ENCODE peak calls at places on chromosome 17, in nine cellular contexts. R is heart right ventricle, D is ascending aorta, L is cardiac muscle cell, H is prostate gland, C is mammary epithelial cell, B is left lung, G is GM23338, J is uterus. E is an unnamed sample.

GRCh38 chr17:819251-819650 is 37.1 kb downstream of the MRM3 start:
- DNase-seq in R (no peak), D (no peak), L (no peak), H (no peak), C (no peak), B (no peak), G (no peak), J (no peak), E (no peak)

GRCh38 chr17:32555611-32556310 is 69.0 kb downstream of the CDK5R1 start:
- DNase-seq in R (no peak), D (no peak), L (no peak), H (no peak), C (no peak), B (no peak), G (no peak), J (no peak), E (no peak)

GRCh38 chr17:35849469-35850348 is 19.0 kb downstream of the HEATR9 start:
- DNase-seq in R (no peak), D (no peak), L (peak), H (peak), C (peak), B (no peak), G (peak), J (no peak), E (no peak)

GRCh38 chr17:76867578-76868175 is 527 bp upstream of the MGAT5B start:
- DNase-seq in R (no peak), D (no peak), L (peak), H (no peak), C (peak), B (no peak), G (peak), J (no peak), E (no peak)

GRCh38 chr17:45942284-45942683 is 47.9 kb downstream of the MAPT start:
- DNase-seq in R (peak), D (peak), L (peak), H (peak), C (no peak), B (no peak), G (peak), J (peak), E (peak)

GRCh38 chr17:43880420-43880991 is 26.8 kb downstream of the MPP2 start:
- DNase-seq in R (no peak), D (no peak), L (peak), H (no peak), C (peak), B (peak), G (peak), J (no peak), E (peak)

GRCh38 chr17:74274060-74274702 is at the start of gene DNAI2:
- DNase-seq in R (peak), D (no peak), L (peak), H (no peak), C (no peak), B (peak), G (peak), J (no peak), E (no peak)

GRCh38 chr17:28258347-28258887 is 60.6 kb upstream of the TMEM97 start:
- DNase-seq in R (no peak), D (no peak), L (no peak), H (no peak), C (no peak), B (no peak), G (no peak), J (no peak), E (no peak)

GRCh38 chr17:49717371-49717841 is 9.6 kb upstream of the SLC35B1 start:
- DNase-seq in R (peak), D (no peak), L (no peak), H (no peak), C (no peak), B (no peak), G (no peak), J (no peak), E (no peak)

GRCh38 chr17:1484586-1485310 is 7.7 kb downstream of the MYO1C start:
- DNase-seq in R (peak), D (no peak), L (peak), H (no peak), C (peak), B (peak), G (peak), J (peak), E (peak)

GRCh38 chr17:78374631-78375274 is 3.7 kb upstream of the PGS1 start:
- DNase-seq in R (peak), D (no peak), L (peak), H (no peak), C (no peak), B (peak), G (peak), J (no peak), E (no peak)

GRCh38 chr17:32444301-32445074 is at the start of gene PSMD11:
- DNase-seq in R (peak), D (peak), L (peak), H (peak), C (peak), B (peak), G (peak), J (peak), E (peak)

GRCh38 chr17:73308017-73308823 is 3.6 kb downstream of the CDC42EP4 start:
- DNase-seq in R (peak), D (no peak), L (peak), H (peak), C (peak), B (peak), G (no peak), J (peak), E (peak)

GRCh38 chr17:42843358-42843934 is 934 bp upstream of the AOC2 start:
- DNase-seq in R (no peak), D (no peak), L (peak), H (peak), C (peak), B (no peak), G (peak), J (no peak), E (no peak)

GRCh38 chr17:67082110-67082509 is 37.8 kb downstream of the CACNG1 start:
- DNase-seq in R (no peak), D (no peak), L (no peak), H (no peak), C (no peak), B (no peak), G (no peak), J (no peak), E (no peak)

GRCh38 chr17:7119314-7119713 is 4.7 kb upstream of the ASGR2 start:
- DNase-seq in R (no peak), D (no peak), L (no peak), H (no peak), C (no peak), B (peak), G (peak), J (no peak), E (no peak)

GRCh38 chr17:61770752-61771533 is 92.4 kb downstream of the BRIP1 start:
- DNase-seq in R (no peak), D (no peak), L (peak), H (no peak), C (peak), B (no peak), G (no peak), J (no peak), E (no peak)

GRCh38 chr17:44210342-44211192 is 8.9 kb downstream of the UBTF start:
- DNase-seq in R (peak), D (peak), L (peak), H (peak), C (peak), B (peak), G (peak), J (peak), E (peak)

GRCh38 chr17:9225305-9226101 is 204.2 kb downstream of the NTN1 start:
- DNase-seq in R (no peak), D (no peak), L (peak), H (no peak), C (no peak), B (no peak), G (peak), J (no peak), E (no peak)

GRCh38 chr17:64016974-64017373 is 3.5 kb downstream of the ICAM2 start:
- DNase-seq in R (no peak), D (no peak), L (no peak), H (no peak), C (no peak), B (no peak), G (no peak), J (no peak), E (no peak)

GRCh38 chr17:76546556-76547182 is 6.8 kb downstream of the PRCD start:
- DNase-seq in R (no peak), D (no peak), L (peak), H (no peak), C (peak), B (no peak), G (peak), J (no peak), E (no peak)

GRCh38 chr17:72393553-72393952 is 272.7 kb downstream of the SOX9 start:
- DNase-seq in R (no peak), D (no peak), L (peak), H (no peak), C (peak), B (no peak), G (no peak), J (no peak), E (no peak)

GRCh38 chr17:79741751-79742588 is 11.2 kb downstream of the ENPP7 start:
- DNase-seq in R (peak), D (no peak), L (peak), H (peak), C (no peak), B (peak), G (peak), J (peak), E (no peak)

GRCh38 chr17:80564545-80564944 is 19.9 kb downstream of the RPTOR start:
- DNase-seq in R (no peak), D (no peak), L (no peak), H (no peak), C (no peak), B (no peak), G (no peak), J (no peak), E (no peak)

GRCh38 chr17:69561462-69561861 is 147.0 kb downstream of the MAP2K6 start:
- DNase-seq in R (no peak), D (no peak), L (no peak), H (no peak), C (no peak), B (no peak), G (no peak), J (no peak), E (no peak)

GRCh38 chr17:4040784-4041183 is 76.5 kb upstream of the ATP2A3 start:
- DNase-seq in R (no peak), D (no peak), L (no peak), H (no peak), C (no peak), B (no peak), G (no peak), J (no peak), E (no peak)

GRCh38 chr17:22492331-22492730 is 800.0 kb downstream of the KCNJ18 start:
- DNase-seq in R (no peak), D (no peak), L (no peak), H (no peak), C (no peak), B (no peak), G (no peak), J (no peak), E (peak)

GRCh38 chr17:14308636-14308964 is 7.7 kb downstream of the HS3ST3B1 start:
- DNase-seq in R (no peak), D (no peak), L (peak), H (no peak), C (no peak), B (no peak), G (no peak), J (no peak), E (no peak)

GRCh38 chr17:14305785-14306496 is 5.1 kb downstream of the HS3ST3B1 start:
- DNase-seq in R (no peak), D (no peak), L (no peak), H (no peak), C (no peak), B (no peak), G (no peak), J (no peak), E (no peak)

GRCh38 chr17:14307560-14308024 is 6.7 kb downstream of the HS3ST3B1 start:
- DNase-seq in R (no peak), D (no peak), L (peak), H (no peak), C (peak), B (no peak), G (no peak), J (no peak), E (no peak)

GRCh38 chr17:14304876-14305636 is 4.2 kb downstream of the HS3ST3B1 start:
- DNase-seq in R (no peak), D (no peak), L (no peak), H (no peak), C (no peak), B (no peak), G (peak), J (no peak), E (no peak)

DNA sequence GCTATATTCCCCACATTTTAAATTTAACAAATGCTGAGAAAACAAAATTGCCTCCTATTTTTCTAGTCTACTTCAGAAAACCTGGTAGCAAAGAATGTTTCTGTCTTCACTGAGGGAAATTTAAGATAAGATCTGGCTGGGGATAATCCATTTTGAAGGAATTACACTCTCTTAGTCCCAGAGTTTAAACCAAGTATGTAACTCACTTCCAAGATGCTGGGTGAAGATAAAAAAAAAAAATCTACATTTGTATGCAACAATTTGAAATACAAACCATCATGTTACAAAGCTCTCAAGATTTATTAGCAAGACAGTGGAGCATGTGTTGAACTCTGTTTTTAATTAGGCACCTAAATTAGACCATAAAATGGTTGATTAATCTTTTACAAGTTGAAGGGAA is 5.7 kb downstream of the HS3ST3B1 start:
- DNase-seq in R (no peak), D (no peak), L (no peak), H (no peak), C (no peak), B (no peak), G (no peak), J (no peak), E (no peak)
- H3K27ac ChIP-seq in R (no peak), D (no peak), L (no peak), H (no peak), C (no peak), B (no peak), G (no peak), J (no peak), E (no peak)

GRCh38 chr17:33864758-33865229 is 390.3 kb upstream of the CCL2 start:
- DNase-seq in R (no peak), D (no peak), L (no peak), H (no peak), C (no peak), B (no peak), G (no peak), J (no peak), E (no peak)
- H3K27ac ChIP-seq in R (no peak), D (no peak), L (no peak), H (no peak), C (no peak), B (no peak), G (no peak), J (no peak), E (no peak)

DNA sequence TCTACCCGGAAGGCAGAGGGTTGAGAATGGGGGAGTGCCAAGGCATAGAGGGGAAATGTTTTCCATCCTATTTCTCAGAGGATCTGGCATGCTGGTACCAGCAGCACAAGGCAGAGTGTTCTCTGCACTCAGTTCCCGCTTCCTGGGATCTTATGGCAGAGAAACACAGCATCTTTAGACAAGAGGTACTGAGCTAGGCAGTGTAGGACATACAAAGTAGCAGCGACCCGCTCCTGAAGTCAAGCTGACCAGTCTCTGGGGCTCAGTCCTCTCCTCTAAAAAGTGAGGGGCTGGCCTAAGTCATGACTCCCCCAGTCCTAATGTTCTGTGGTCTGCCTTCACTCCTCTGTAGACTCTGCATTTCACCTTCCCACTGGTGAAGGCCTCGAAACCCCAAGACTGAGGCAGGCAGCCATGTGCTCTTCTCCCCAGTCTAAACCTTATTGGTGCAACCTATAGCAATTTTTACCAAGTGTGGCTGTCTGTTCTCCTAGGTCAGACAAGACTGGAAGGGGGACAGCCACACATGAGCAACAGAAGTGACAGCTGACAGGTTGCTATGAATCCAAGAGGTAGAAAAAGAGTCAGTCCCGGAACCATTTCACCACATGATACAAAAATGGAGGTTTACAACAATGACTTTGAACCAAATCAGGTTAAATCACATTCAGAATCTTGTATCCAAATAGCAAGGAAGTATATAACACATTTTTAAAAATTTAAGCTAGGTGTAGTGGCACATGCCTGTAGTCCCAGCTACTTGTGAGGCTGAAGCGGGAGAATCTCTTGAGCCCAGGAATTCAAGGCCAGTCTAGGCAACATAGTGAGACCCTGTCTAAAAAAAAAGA is 11.4 kb upstream of the TSPOAP1 start:
- DNase-seq in R (no peak), D (no peak), L (no peak), H (no peak), C (no peak), B (no peak), G (no peak), J (no peak), E (no peak)
- H3K27ac ChIP-seq in R (no peak), D (peak), L (peak), H (no peak), C (no peak), B (peak), G (peak), J (no peak), E (no peak)

DNA sequence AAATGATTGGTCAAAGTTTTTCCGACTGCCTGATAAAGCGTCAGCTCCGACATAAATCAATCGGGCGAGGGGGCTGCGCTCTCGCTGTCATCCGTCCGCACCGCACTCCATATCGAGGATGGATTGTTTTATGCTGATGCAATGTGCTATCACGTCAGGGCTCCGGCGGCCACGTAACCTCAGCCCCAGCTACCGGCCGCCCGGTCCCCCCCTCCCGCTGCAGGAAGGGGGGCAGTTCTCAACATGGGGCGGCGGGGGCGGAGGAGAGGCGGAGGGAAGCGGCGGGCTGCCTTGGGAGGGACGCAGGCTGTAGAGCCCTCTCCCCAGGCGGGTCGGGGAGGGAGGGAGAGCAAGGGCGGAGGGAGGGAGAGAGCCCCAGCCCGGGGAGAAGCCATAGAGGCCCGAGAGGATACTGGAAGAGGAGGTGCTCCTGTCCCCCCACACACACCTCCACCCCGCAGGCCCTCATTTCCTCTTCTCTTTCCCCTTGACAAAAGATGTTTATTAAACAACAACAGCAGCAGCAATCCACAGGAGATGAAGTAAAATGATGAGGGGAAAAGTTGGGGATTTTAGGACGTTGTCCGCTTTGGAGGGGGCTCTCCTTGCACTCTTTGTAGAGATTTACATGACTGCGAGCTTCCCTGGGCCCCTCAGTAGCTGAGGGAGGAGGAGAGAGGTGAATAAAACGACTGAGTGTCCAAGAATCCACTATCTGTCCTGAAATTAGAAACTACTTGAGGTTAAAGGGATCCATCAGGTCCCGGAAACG is 498 bp upstream of the HOXB9 start:
- DNase-seq in R (no peak), D (no peak), L (peak), H (no peak), C (no peak), B (no peak), G (peak), J (no peak), E (no peak)
- H3K27ac ChIP-seq in R (no peak), D (no peak), L (no peak), H (no peak), C (no peak), B (no peak), G (no peak), J (no peak), E (no peak)

GRCh38 chr17:82925336-82925735 is 85.5 kb upstream of the ZNF750 start:
- DNase-seq in R (no peak), D (no peak), L (no peak), H (no peak), C (no peak), B (peak), G (no peak), J (no peak), E (no peak)
- H3K27ac ChIP-seq in R (no peak), D (no peak), L (no peak), H (no peak), C (no peak), B (no peak), G (no peak), J (no peak), E (no peak)

DNA sequence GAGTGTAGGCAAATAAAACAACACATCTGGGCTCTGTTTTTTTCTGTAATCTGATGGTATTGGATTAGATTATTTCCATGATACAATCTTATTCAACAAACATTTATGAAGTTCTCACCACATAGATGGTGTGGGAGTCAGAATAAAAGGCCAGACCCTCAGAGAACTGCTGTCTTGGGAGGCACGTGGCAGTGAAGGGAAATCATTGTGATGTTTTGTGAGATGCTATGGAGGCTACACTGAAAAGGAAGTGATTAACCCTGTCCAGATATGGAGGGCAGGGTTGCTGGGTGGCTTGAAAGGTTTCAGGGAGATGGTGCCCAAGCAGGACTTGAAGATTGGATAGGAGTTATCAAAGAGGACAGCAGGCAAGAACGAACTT is 35.6 kb downstream of the DHRS7B start:
- DNase-seq in R (no peak), D (no peak), L (no peak), H (no peak), C (no peak), B (no peak), G (no peak), J (no peak), E (no peak)
- H3K27ac ChIP-seq in R (peak), D (peak), L (no peak), H (peak), C (no peak), B (peak), G (no peak), J (peak), E (no peak)

GRCh38 chr17:82217530-82218204 is 5.0 kb upstream of the CCDC57 start:
- DNase-seq in R (peak), D (peak), L (peak), H (no peak), C (peak), B (peak), G (no peak), J (no peak), E (peak)
- H3K27ac ChIP-seq in R (no peak), D (peak), L (no peak), H (no peak), C (peak), B (peak), G (no peak), J (peak), E (peak)

GRCh38 chr17:41813699-41814124 is 908 bp downstream of the FKBP10 start:
- DNase-seq in R (no peak), D (no peak), L (no peak), H (no peak), C (no peak), B (no peak), G (no peak), J (no peak), E (no peak)

GRCh38 chr17:41812176-41813038 is at the start of gene FKBP10:
- DNase-seq in R (peak), D (no peak), L (peak), H (peak), C (peak), B (no peak), G (peak), J (peak), E (no peak)

GRCh38 chr17:41811549-41812175 is at the start of gene P3H4:
- DNase-seq in R (peak), D (no peak), L (peak), H (peak), C (peak), B (peak), G (peak), J (peak), E (peak)

GRCh38 chr17:41813039-41813680 is 356 bp downstream of the FKBP10 start:
- DNase-seq in R (no peak), D (no peak), L (no peak), H (no peak), C (no peak), B (no peak), G (peak), J (no peak), E (no peak)

GRCh38 chr17:41814195-41814594 is 1.4 kb downstream of the FKBP10 start:
- DNase-seq in R (no peak), D (no peak), L (peak), H (no peak), C (no peak), B (no peak), G (no peak), J (no peak), E (no peak)
- H3K27ac ChIP-seq in R (no peak), D (peak), L (peak), H (no peak), C (no peak), B (no peak), G (no peak), J (peak), E (peak)